ENCODE peak calls at places on chromosome 6, in five cellular contexts. Z is H9; B is uterus; T is psoas muscle; W is naive thymus-derived CD4-positive, alpha-beta T cell. D is an unnamed sample.
A peak's percentile ranks its signal among the peaks of the same experiment; 100 is the strongest.

GRCh38 chr6:141451508-141452353 is 681.0 kb upstream of the GJE1 start:
- DNase-seq in Z (no peak), T (no peak), W (no peak), B (no peak), D (no peak)

GRCh38 chr6:99521557-99522286 is 6.5 kb upstream of the USP45 start:
- DNase-seq in T (no peak), W (no peak), Z (peak; percentile 41), B (peak; percentile 39), D (peak; percentile 64)

GRCh38 chr6:3849681-3850450 is 693 bp downstream of the FAM50B start:
- DNase-seq in Z (peak; percentile 37), B (peak; percentile 28), W (no peak), T (peak; percentile 71), D (no peak)

GRCh38 chr6:69044534-69044933 is 409.5 kb downstream of the ADGRB3 start:
- DNase-seq in Z (no peak), W (no peak), T (no peak), B (no peak), D (no peak)

GRCh38 chr6:107670792-107671199 is 153.3 kb downstream of the SCML4 start:
- DNase-seq in Z (no peak), B (peak; percentile 35), T (peak; percentile 78), W (no peak), D (no peak)

GRCh38 chr6:29005183-29005885 is at the start of gene ZNF311:
- DNase-seq in Z (no peak), W (peak; percentile 35), T (peak; percentile 71), B (peak; percentile 57), D (no peak)

GRCh38 chr6:41638801-41639555 is 710 bp downstream of the MDFI start:
- DNase-seq in W (no peak), T (no peak), Z (peak; percentile 69), B (peak; percentile 39), D (no peak)

GRCh38 chr6:52643158-52643557 is 27.8 kb upstream of the TMEM14A start:
- DNase-seq in B (no peak), W (no peak), T (no peak), Z (no peak), D (no peak)

GRCh38 chr6:90008189-90008907 is 114.1 kb downstream of the GJA10 start:
- DNase-seq in T (no peak), Z (no peak), B (no peak), W (no peak), D (no peak)

GRCh38 chr6:51277471-51277870 is 458.8 kb downstream of the TFAP2B start:
- DNase-seq in B (no peak), T (no peak), W (no peak), Z (no peak), D (no peak)

GRCh38 chr6:7073082-7073783 is 34.5 kb upstream of the RREB1 start:
- DNase-seq in Z (no peak), T (no peak), W (no peak), B (no peak), D (no peak)
- H3K27ac ChIP-seq in Z (no peak overlapping the region), T (no peak overlapping the region), W (peak overlapping the region; percentile 24), B (no peak overlapping the region), D (no peak overlapping the region)

GRCh38 chr6:134058622-134059366 is 6.4 kb upstream of the SLC2A12 start:
- DNase-seq in W (no peak), B (no peak), Z (no peak), T (no peak), D (no peak)
- H3K4me1 ChIP-seq in W (no peaks in the 10 kb centered on the region), B (peaks cover 4% of the 10 kb centered on the region), Z (peaks cover 17% of the 10 kb centered on the region), T (peaks cover 18% of the 10 kb centered on the region), D (no peaks in the 10 kb centered on the region)

GRCh38 chr6:39276379-39276995 is 37.7 kb downstream of the KCNK17 start:
- DNase-seq in B (no peak), T (no peak), W (no peak), Z (no peak), D (no peak)

GRCh38 chr6:39273394-39273793 is 40.8 kb downstream of the KCNK17 start:
- DNase-seq in W (no peak), Z (peak; percentile 71), T (no peak), B (no peak), D (no peak)

GRCh38 chr6:39279539-39279938 is 34.7 kb downstream of the KCNK17 start:
- DNase-seq in T (no peak), B (no peak), W (no peak), Z (no peak), D (no peak)

GRCh38 chr6:39274471-39274870 is 39.7 kb downstream of the KCNK17 start:
- DNase-seq in Z (no peak), W (no peak), B (no peak), T (no peak), D (no peak)

DNA sequence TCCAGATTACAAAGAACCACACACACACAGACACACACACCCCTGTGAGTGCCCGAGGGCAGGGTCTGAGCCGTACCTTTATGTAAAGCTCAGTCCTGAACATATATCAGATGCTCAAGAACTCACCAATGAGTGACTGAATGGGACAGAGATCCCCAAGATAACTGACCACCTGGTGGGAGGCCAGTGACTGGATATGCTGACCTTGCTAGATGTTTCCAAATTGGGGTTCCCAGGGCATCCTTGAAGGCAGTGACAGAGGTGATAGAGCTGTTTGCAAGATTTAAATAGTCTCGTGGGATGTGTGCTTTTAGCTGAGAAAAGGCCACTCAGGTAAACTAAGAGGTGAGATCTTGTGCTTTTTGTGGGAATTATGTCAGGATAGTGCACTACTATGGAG is 39.3 kb downstream of the KCNK17 start:
- DNase-seq in W (no peak), B (no peak), Z (no peak), T (no peak), D (no peak)
- H3K27ac ChIP-seq in W (no peak overlapping the region), B (no peak overlapping the region), Z (no peak overlapping the region), T (no peak overlapping the region), D (no peak overlapping the region)

GRCh38 chr6:111843347-111844147 is 29.7 kb downstream of the FYN start:
- DNase-seq in W (peak; percentile 60), B (no peak), T (no peak), Z (no peak), D (no peak)

GRCh38 chr6:111846061-111846460 is 27.2 kb downstream of the FYN start:
- DNase-seq in T (no peak), B (no peak), Z (no peak), W (no peak), D (no peak)

GRCh38 chr6:111844376-111844775 is 28.9 kb downstream of the FYN start:
- DNase-seq in W (no peak), B (no peak), T (no peak), Z (no peak), D (no peak)

GRCh38 chr6:111845441-111845871 is 27.8 kb downstream of the FYN start:
- DNase-seq in B (no peak), T (no peak), W (no peak), Z (no peak), D (no peak)

DNA sequence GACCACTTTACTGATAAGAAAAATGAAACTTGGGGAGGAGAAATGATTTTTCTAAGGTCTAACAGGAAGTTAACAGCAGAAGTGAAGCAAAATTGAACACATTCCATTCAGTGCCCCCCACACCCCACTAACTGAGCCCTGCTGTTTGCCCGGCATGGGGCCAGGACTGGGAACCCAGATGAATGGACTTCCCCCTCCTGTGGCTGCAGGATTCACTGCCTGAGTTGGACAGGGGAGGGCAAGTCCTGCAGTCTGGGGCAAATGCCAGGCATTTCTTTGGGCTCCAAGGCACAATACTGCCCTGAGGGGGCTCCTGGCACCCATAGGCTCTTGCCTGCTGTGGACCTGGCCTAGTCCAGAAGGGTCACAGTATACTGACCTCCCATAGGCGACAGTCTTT is 28.3 kb downstream of the FYN start:
- DNase-seq in T (no peak), Z (peak; percentile 56), W (no peak), B (no peak), D (no peak)
- H3K4me1 ChIP-seq in T (peaks cover 4% of the 10 kb centered on the region), Z (peaks cover 24% of the 10 kb centered on the region), W (peaks cover 99% of the 10 kb centered on the region), B (no peaks in the 10 kb centered on the region), D (no peaks in the 10 kb centered on the region)

GRCh38 chr6:111379302-111379701 is 103.7 kb downstream of the REV3L start:
- DNase-seq in B (no peak), T (no peak), W (no peak), Z (no peak), D (no peak)
- H3K27ac ChIP-seq in B (no peak overlapping the region), T (no peak overlapping the region), W (no peak overlapping the region), Z (no peak overlapping the region), D (no peak overlapping the region)